ENCODE peak calls at places on chromosomes 3 and 15, in four cellular contexts. O, F, Y and T are unnamed samples.

GRCh38 chr15:92715753-92716152 is 60.2 kb upstream of the FAM174B start:
- DNase-seq in O (no peak), F (no peak), Y (no peak), T (no peak)

GRCh38 chr15:83538682-83539081 is 91.5 kb downstream of the SH3GL3 start:
- DNase-seq in O (no peak), F (no peak), Y (no peak), T (no peak)

GRCh38 chr15:78104566-78105500 is 12.5 kb downstream of the SH2D7 start:
- DNase-seq in O (no peak), F (no peak), Y (no peak), T (no peak)

GRCh38 chr3:42179110-42179725 is 86.8 kb downstream of the CCK start:
- DNase-seq in O (no peak), F (peak; percentile 71), Y (peak; percentile 83), T (no peak)

GRCh38 chr15:87354661-87355410 is 901.7 kb downstream of the NTRK3 start:
- DNase-seq in O (no peak), F (no peak), Y (no peak), T (no peak)

GRCh38 chr3:144167634-144168033 is 196.0 kb downstream of the DIPK2A start:
- DNase-seq in O (no peak), F (no peak), Y (no peak), T (no peak)

GRCh38 chr15:74893627-74894026 is 3.8 kb downstream of the MPI start:
- DNase-seq in O (no peak), F (no peak), Y (no peak), T (no peak)

GRCh38 chr3:193872265-193872753 is 263.6 kb upstream of the HES1 start:
- DNase-seq in O (peak; percentile 30), F (peak; percentile 77), Y (peak; percentile 70), T (no peak)

GRCh38 chr3:89246326-89246725 is 138.9 kb downstream of the EPHA3 start:
- DNase-seq in O (no peak), F (no peak), Y (no peak), T (no peak)

GRCh38 chr15:89494006-89494405 is 2.4 kb downstream of the RHCG start:
- DNase-seq in O (no peak), F (no peak), Y (no peak), T (no peak)

GRCh38 chr3:31981206-31982181 is at the start of the genes OSBPL10 and ZNF860:
- DNase-seq in O (peak; percentile 74), F (peak; percentile 81), Y (peak; percentile 73), T (no peak)

GRCh38 chr3:52468336-52468735 is 12.9 kb downstream of the NISCH start:
- DNase-seq in O (no peak), F (no peak), Y (no peak), T (no peak)

GRCh38 chr15:81754078-81754477 is 291.7 kb downstream of the MEX3B start:
- DNase-seq in O (no peak), F (no peak), Y (no peak), T (no peak)

GRCh38 chr3:152050782-152051405 is 177.5 kb downstream of the SUCNR1 start:
- DNase-seq in O (no peak), F (no peak), Y (no peak), T (no peak)

GRCh38 chr3:126699011-126699410 is 5.0 kb upstream of the CHCHD6 start:
- DNase-seq in O (no peak), F (no peak), Y (no peak), T (no peak)

GRCh38 chr3:17420668-17421067 is 321.8 kb downstream of the TBC1D5 start:
- DNase-seq in O (no peak), F (peak; percentile 43), Y (peak; percentile 74), T (no peak)

GRCh38 chr15:55829826-55830225 is 86.9 kb upstream of the PRTG start:
- DNase-seq in O (no peak), F (no peak), Y (no peak), T (peak; percentile 32)

GRCh38 chr15:58909616-58910015 is 23.9 kb downstream of the SLTM start:
- DNase-seq in O (no peak), F (no peak), Y (no peak), T (no peak)

GRCh38 chr15:88649286-88649733 is 10.5 kb downstream of the ISG20 start:
- DNase-seq in O (peak; percentile 43), F (peak; percentile 61), Y (peak; percentile 41), T (no peak)

GRCh38 chr3:188126271-188126670 is 27.7 kb upstream of the LPP start:
- DNase-seq in O (no peak), F (no peak), Y (no peak), T (no peak)

GRCh38 chr3:188128905-188129304 is 25.1 kb upstream of the LPP start:
- DNase-seq in O (no peak), F (no peak), Y (no peak), T (no peak)

GRCh38 chr3:188124184-188124583 is 29.8 kb upstream of the LPP start:
- DNase-seq in O (no peak), F (no peak), Y (peak; percentile 61), T (no peak)

GRCh38 chr3:188125076-188125475 is 28.9 kb upstream of the LPP start:
- DNase-seq in O (no peak), F (no peak), Y (no peak), T (no peak)

DNA sequence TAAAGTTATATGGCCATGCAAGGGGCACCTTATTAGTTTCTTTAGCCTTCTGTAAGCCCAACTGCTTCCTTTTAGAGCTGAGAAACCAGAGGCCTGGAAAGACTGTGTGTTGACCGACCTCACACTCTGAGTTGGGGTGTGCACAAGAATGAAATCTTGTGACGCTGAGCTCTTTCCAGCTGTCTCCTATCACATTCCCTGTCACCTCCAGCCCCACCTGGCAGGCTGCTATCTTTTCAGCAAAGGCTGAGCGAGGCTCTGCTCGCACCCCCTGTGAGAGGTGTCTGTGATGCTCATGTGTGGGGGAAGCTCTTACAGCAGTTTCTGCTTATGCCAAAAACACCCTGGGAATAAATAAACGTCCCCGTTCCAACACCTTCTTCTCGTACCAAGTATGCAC is 27.0 kb upstream of the LPP start:
- DNase-seq in O (no peak), F (no peak), Y (no peak), T (no peak)
- TF ChIP-seq PBX3 in O (no peak), F (no peak), Y (no peak), T (no peak)

DNA sequence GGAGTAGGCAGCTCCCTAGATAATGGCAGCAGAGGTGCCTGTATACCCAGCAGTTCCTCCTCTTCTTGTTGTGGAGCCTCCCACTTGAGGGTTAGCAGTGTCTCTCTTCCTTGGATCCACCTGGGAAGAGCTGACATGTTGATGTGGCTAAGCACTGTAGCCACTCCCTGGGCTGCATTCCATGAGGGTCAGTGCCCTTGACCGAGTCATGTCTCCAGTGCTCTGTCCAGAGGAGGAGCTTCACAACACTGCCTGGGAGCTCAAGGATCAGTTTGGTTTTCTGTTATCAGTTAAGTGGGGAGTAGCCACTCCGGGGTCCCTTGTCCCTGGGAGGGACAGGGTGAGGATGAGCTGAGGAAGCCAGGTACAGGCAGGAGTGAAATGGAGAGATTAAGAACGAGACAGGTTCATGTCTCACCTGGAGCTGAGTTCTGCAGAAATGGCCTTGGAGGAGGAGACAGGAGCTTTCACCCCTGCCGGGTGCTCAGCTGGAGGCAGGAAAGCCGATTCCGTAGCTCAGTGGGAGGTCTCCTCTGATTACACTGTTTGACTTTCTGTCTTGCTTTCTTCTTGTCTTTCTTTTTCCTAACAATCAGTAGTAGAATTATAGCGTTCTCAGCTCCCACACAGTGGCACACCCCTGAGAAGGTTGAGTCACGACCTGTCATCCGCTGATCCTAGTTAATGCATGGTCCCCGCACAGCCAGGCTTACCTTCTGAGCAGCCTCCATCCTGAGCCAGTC is 57.9 kb upstream of the SEC22A start:
- DNase-seq in O (no peak), F (no peak), Y (peak; percentile 58), T (no peak)
- TF ChIP-seq PBX3 in O (no peak), F (no peak), Y (no peak), T (no peak)

DNA sequence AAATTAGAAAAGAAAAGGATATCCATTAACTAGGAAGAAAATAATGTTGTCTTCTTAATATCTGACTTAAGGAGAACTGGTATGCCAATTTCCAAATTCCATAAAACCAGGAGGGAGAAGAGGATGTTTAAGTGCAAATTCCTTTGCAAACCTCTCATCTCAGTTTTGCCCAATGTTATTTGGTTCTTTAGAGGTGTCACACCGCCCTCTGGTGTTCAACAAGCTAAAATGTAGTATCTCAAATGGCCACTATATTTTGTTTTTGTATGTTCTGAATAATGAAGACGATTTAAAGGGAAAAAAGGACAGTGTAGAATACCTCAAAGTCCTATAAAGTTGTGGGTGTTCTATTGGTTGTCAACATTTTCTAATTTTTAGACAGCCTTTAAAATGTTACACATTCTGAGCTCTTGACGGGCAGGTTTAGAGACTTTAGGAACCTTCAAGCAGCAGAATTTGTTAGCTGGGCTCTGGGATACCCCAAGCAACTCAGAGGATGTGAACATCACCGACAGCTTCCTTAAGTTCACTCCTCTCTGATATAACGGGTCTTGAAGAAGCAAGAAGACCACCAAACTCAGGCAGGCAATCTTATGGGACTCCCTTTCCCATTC is 458.3 kb downstream of the MFSD1 start:
- DNase-seq in O (peak; percentile 30), F (peak; percentile 65), Y (peak; percentile 56), T (no peak)
- TF ChIP-seq PBX3 in O (no peak), F (no peak), Y (no peak), T (no peak)

GRCh38 chr15:43212299-43212698 is 8.5 kb downstream of the EPB42 start:
- DNase-seq in O (peak; percentile 75), F (no peak), Y (no peak), T (no peak)
- TF ChIP-seq PBX3 in O (no peak), F (no peak), Y (no peak), T (no peak)

GRCh38 chr3:146331967-146332366 is 81.1 kb upstream of the PLSCR4 start:
- DNase-seq in O (no peak), F (no peak), Y (no peak), T (no peak)

GRCh38 chr3:146337991-146338390 is 87.1 kb upstream of the PLSCR4 start:
- DNase-seq in O (no peak), F (no peak), Y (no peak), T (no peak)

GRCh38 chr3:146335386-146335785 is 84.5 kb upstream of the PLSCR4 start:
- DNase-seq in O (no peak), F (no peak), Y (no peak), T (no peak)

GRCh38 chr3:146339262-146339808 is 88.4 kb upstream of the PLSCR4 start:
- DNase-seq in O (no peak), F (no peak), Y (no peak), T (no peak)

DNA sequence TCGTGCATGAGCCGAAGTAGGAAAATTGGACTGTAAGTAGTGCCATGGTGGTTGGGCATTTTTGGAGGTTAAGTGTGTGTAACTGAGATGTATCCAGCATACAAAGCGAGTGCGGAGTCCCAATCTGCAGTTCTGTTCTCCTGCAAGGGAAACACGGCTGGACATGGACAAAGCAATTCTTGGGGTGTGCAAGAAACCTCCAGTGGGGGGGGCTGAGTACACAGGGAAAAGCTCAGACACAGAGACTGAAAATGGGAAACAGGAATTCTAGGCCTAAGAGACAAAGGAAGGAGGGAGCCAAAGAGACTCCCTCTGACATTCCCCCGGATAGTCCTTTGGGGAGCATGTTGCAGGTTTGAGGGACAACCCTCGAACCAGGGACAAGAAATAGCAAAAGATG is 83.2 kb upstream of the PLSCR4 start:
- DNase-seq in O (no peak), F (peak; percentile 32), Y (no peak), T (no peak)
- TF ChIP-seq PBX3 in O (no peak), F (no peak), Y (no peak), T (no peak)